ENCODE peak calls at places on chromosome 20, in seven cellular contexts. P is occipital lobe; Z is activated T-cell treated with anti-CD3 and anti-CD28 coated beads, Interleukin-2, amount 50 U/mL, for 4 hours; C is pulmonary artery endothelial cell; M is fibroblast of lung; J is NCI-H2171; Y is activated gamma-delta T cell treated with Interleukin-2 at 50 U/mL for 16 hours. R is an unnamed sample.

GRCh38 chr20:1808101-1808500 is 87.1 kb upstream of the SIRPA start:
- DNase-seq in Z (no peak), J (no peak), M (no peak), P (no peak), C (no peak), Y (no peak), R (no peak)

GRCh38 chr20:35077341-35077740 is 15.3 kb downstream of the TRPC4AP start:
- DNase-seq in C (no peak), P (no peak), Z (no peak), J (no peak), M (no peak), Y (no peak), R (no peak)

GRCh38 chr20:53282217-53282955 is 310.2 kb downstream of the TSHZ2 start:
- DNase-seq in P (no peak), Z (no peak), J (no peak), Y (no peak), C (no peak), M (no peak), R (no peak)

GRCh38 chr20:35517125-35517524 is 12.3 kb downstream of the C20orf173 start:
- DNase-seq in C (no peak), Z (no peak), P (no peak), M (no peak), J (no peak), Y (no peak), R (no peak)

GRCh38 chr20:25195962-25196700 is 619 bp downstream of the ENTPD6 start:
- DNase-seq in C (no peak), M (peak; percentile 15), Y (no peak), Z (no peak), P (no peak), J (peak; percentile 40), R (no peak)

GRCh38 chr20:47370850-47371782 is 14.6 kb upstream of the ZMYND8 start:
- DNase-seq in C (no peak), Y (no peak), J (no peak), Z (no peak), M (peak; percentile 47), P (no peak), R (no peak)

GRCh38 chr20:1764136-1765033 is 106.8 kb upstream of the SIRPG start:
- DNase-seq in J (peak; percentile 61), Z (peak; percentile 54), M (peak; percentile 80), C (peak; percentile 61), Y (peak; percentile 51), P (peak; percentile 50), R (no peak)

GRCh38 chr20:59789641-59790040 is 143.8 kb downstream of the SYCP2 start:
- DNase-seq in P (no peak), J (no peak), C (no peak), Z (no peak), Y (no peak), M (no peak), R (no peak)

GRCh38 chr20:5077761-5078387 is 41.9 kb downstream of the PCNA start:
- DNase-seq in Z (peak; percentile 5), Y (peak; percentile 7), J (no peak), M (no peak), C (no peak), P (no peak), R (no peak)

GRCh38 chr20:22617160-22617559 is 32.8 kb upstream of the FOXA2 start:
- DNase-seq in M (no peak), Z (no peak), J (no peak), C (no peak), P (no peak), Y (no peak), R (no peak)

GRCh38 chr20:23659989-23660837 is 22.5 kb upstream of the CST3 start:
- DNase-seq in M (no peak), Z (no peak), J (peak; percentile 61), Y (no peak), P (no peak), C (no peak), R (no peak)

GRCh38 chr20:891121-892080 is 24.7 kb downstream of the ANGPT4 start:
- DNase-seq in C (no peak), Y (no peak), P (peak; percentile 15), J (peak; percentile 17), M (peak; percentile 34), Z (no peak), R (peak; percentile 50)

GRCh38 chr20:44805991-44806729 is 4.2 kb downstream of the RIMS4 start:
- DNase-seq in Y (no peak), Z (no peak), J (no peak), M (peak; percentile 34), C (no peak), P (peak; percentile 87), R (no peak)

GRCh38 chr20:20520776-20521175 is 152.9 kb downstream of the INSM1 start:
- DNase-seq in Y (no peak), P (no peak), C (no peak), Z (no peak), J (no peak), M (peak; percentile 69), R (no peak)

GRCh38 chr20:3188823-3189413 is 15.6 kb downstream of the DDRGK1 start:
- DNase-seq in P (no peak), J (peak; percentile 30), C (no peak), Y (no peak), M (no peak), Z (no peak), R (no peak)

GRCh38 chr20:58719258-58719657 is 26.7 kb downstream of the NPEPL1 start:
- DNase-seq in Y (no peak), J (no peak), C (no peak), Z (no peak), P (no peak), M (no peak), R (peak; percentile 63)

GRCh38 chr20:63475209-63475608 is 2.8 kb upstream of the KCNQ2 start:
- DNase-seq in Z (no peak), C (no peak), M (peak; percentile 20), P (no peak), Y (no peak), J (no peak), R (no peak)

GRCh38 chr20:45019764-45020126 is 53.4 kb downstream of the STK4 start:
- DNase-seq in P (no peak), Z (no peak), C (no peak), M (peak; percentile 17), J (no peak), Y (no peak), R (no peak)

GRCh38 chr20:20668639-20669038 is 43.8 kb downstream of the RALGAPA2 start:
- DNase-seq in P (no peak), Y (no peak), J (no peak), Z (no peak), M (peak; percentile 36), C (no peak), R (no peak)

GRCh38 chr20:36400901-36401300 is 94.8 kb downstream of the DLGAP4 start:
- DNase-seq in Z (no peak), P (no peak), Y (no peak), C (no peak), M (no peak), J (no peak), R (no peak)

GRCh38 chr20:1307171-1307570 is 21.8 kb downstream of the SDCBP2 start:
- DNase-seq in C (no peak), P (no peak), M (no peak), Y (no peak), J (no peak), Z (no peak), R (peak; percentile 54)

GRCh38 chr20:12798286-12798685 is 210.5 kb upstream of the SPTLC3 start:
- DNase-seq in M (no peak), Z (no peak), P (no peak), Y (no peak), C (no peak), J (no peak), R (no peak)

R was measured in chondrocyte.